ENCODE peak calls at places on chromosomes 13 and 19, in eight cellular contexts. One of them, this sample, is unnamed. For H3K36me3, the result is how much of the 10 kb centered on the place peaks cover.

GRCh38 chr13:79485014-79485441 is 4.1 kb downstream of the NDFIP2 start:
- DNase-seq in IMR-90: peak
- DNase-seq in psoas muscle: peak
- DNase-seq in heart left ventricle: no peak
- DNase-seq in GM23248: peak
- DNase-seq in mesendoderm: peak
- DNase-seq in GM12878: no peak
- DNase-seq in CD8-positive, alpha-beta T cell: no peak
- DNase-seq in this sample: no peak

GRCh38 chr19:29519146-29519545 is 6.6 kb upstream of the VSTM2B start:
- DNase-seq in mesendoderm: no peak
- DNase-seq in IMR-90: no peak
- DNase-seq in GM23248: no peak
- DNase-seq in psoas muscle: no peak
- DNase-seq in CD8-positive, alpha-beta T cell: no peak
- DNase-seq in heart left ventricle: peak
- DNase-seq in GM12878: no peak
- DNase-seq in this sample: no peak

GRCh38 chr19:15276620-15277019 is 44.4 kb upstream of the EPHX3 start:
- DNase-seq in heart left ventricle: no peak
- DNase-seq in CD8-positive, alpha-beta T cell: no peak
- DNase-seq in IMR-90: no peak
- DNase-seq in GM12878: no peak
- DNase-seq in mesendoderm: no peak
- DNase-seq in GM23248: no peak
- DNase-seq in psoas muscle: no peak
- DNase-seq in this sample: no peak

GRCh38 chr19:57192064-57192395 is 730 bp downstream of the ZNF264 start:
- DNase-seq in GM23248: peak
- DNase-seq in heart left ventricle: no peak
- DNase-seq in CD8-positive, alpha-beta T cell: no peak
- DNase-seq in IMR-90: peak
- DNase-seq in GM12878: no peak
- DNase-seq in mesendoderm: peak
- DNase-seq in psoas muscle: no peak
- DNase-seq in this sample: no peak

GRCh38 chr19:58557253-58558065 is 952 bp downstream of the UBE2M start:
- DNase-seq in IMR-90: no peak
- DNase-seq in psoas muscle: no peak
- DNase-seq in CD8-positive, alpha-beta T cell: no peak
- DNase-seq in GM12878: no peak
- DNase-seq in mesendoderm: no peak
- DNase-seq in GM23248: peak
- DNase-seq in heart left ventricle: no peak
- DNase-seq in this sample: no peak

GRCh38 chr19:38047048-38047435 is 140.0 kb downstream of the SIPA1L3 start:
- DNase-seq in GM23248: no peak
- DNase-seq in psoas muscle: no peak
- DNase-seq in IMR-90: no peak
- DNase-seq in heart left ventricle: no peak
- DNase-seq in mesendoderm: no peak
- DNase-seq in CD8-positive, alpha-beta T cell: no peak
- DNase-seq in GM12878: no peak
- DNase-seq in this sample: peak

GRCh38 chr19:58398545-58398944 is 3.1 kb downstream of the RNF225 start:
- DNase-seq in IMR-90: no peak
- DNase-seq in heart left ventricle: no peak
- DNase-seq in GM23248: no peak
- DNase-seq in CD8-positive, alpha-beta T cell: no peak
- DNase-seq in GM12878: no peak
- DNase-seq in psoas muscle: no peak
- DNase-seq in mesendoderm: no peak
- DNase-seq in this sample: no peak

GRCh38 chr13:47858042-47858677 is 142.9 kb downstream of the SUCLA2 start:
- DNase-seq in psoas muscle: no peak
- DNase-seq in GM23248: peak
- DNase-seq in IMR-90: no peak
- DNase-seq in CD8-positive, alpha-beta T cell: no peak
- DNase-seq in mesendoderm: no peak
- DNase-seq in GM12878: no peak
- DNase-seq in heart left ventricle: no peak
- DNase-seq in this sample: no peak

GRCh38 chr19:17549088-17549740 is 6.2 kb upstream of the COLGALT1 start:
- DNase-seq in GM12878: no peak
- DNase-seq in CD8-positive, alpha-beta T cell: no peak
- DNase-seq in IMR-90: no peak
- DNase-seq in psoas muscle: no peak
- DNase-seq in GM23248: no peak
- DNase-seq in heart left ventricle: no peak
- DNase-seq in mesendoderm: peak
- DNase-seq in this sample: no peak

GRCh38 chr13:84658881-84659661 is 776.8 kb upstream of the SLITRK1 start:
- DNase-seq in GM12878: no peak
- DNase-seq in heart left ventricle: no peak
- DNase-seq in mesendoderm: no peak
- DNase-seq in GM23248: peak
- DNase-seq in psoas muscle: no peak
- DNase-seq in IMR-90: peak
- DNase-seq in CD8-positive, alpha-beta T cell: no peak
- DNase-seq in this sample: no peak

GRCh38 chr13:40563350-40564125 is 102.9 kb downstream of the FOXO1 start:
- DNase-seq in heart left ventricle: no peak
- DNase-seq in IMR-90: no peak
- DNase-seq in GM12878: no peak
- DNase-seq in CD8-positive, alpha-beta T cell: no peak
- DNase-seq in mesendoderm: no peak
- DNase-seq in GM23248: no peak
- DNase-seq in psoas muscle: peak
- DNase-seq in this sample: no peak

GRCh38 chr13:65594255-65594654 is 1635.9 kb downstream of the PCDH9 start:
- DNase-seq in GM23248: peak
- DNase-seq in mesendoderm: no peak
- DNase-seq in psoas muscle: no peak
- DNase-seq in heart left ventricle: no peak
- DNase-seq in CD8-positive, alpha-beta T cell: no peak
- DNase-seq in GM12878: no peak
- DNase-seq in IMR-90: peak
- DNase-seq in this sample: no peak

GRCh38 chr19:30557212-30557611 is 185.0 kb downstream of the ZNF536 start:
- DNase-seq in IMR-90: no peak
- DNase-seq in GM12878: no peak
- DNase-seq in GM23248: no peak
- DNase-seq in psoas muscle: no peak
- DNase-seq in heart left ventricle: no peak
- DNase-seq in mesendoderm: no peak
- DNase-seq in CD8-positive, alpha-beta T cell: no peak
- DNase-seq in this sample: no peak

GRCh38 chr13:45456196-45456972 is 8.4 kb upstream of the COG3 start:
- DNase-seq in GM23248: peak
- DNase-seq in mesendoderm: no peak
- DNase-seq in GM12878: no peak
- DNase-seq in psoas muscle: no peak
- DNase-seq in IMR-90: peak
- DNase-seq in heart left ventricle: no peak
- DNase-seq in CD8-positive, alpha-beta T cell: no peak
- DNase-seq in this sample: no peak

GRCh38 chr19:44753932-44754742 is 5.6 kb downstream of the BCL3 start:
- DNase-seq in heart left ventricle: peak
- DNase-seq in IMR-90: peak
- DNase-seq in psoas muscle: peak
- DNase-seq in GM12878: no peak
- DNase-seq in CD8-positive, alpha-beta T cell: peak
- DNase-seq in GM23248: peak
- DNase-seq in mesendoderm: peak
- DNase-seq in this sample: peak

GRCh38 chr13:27036236-27036981 is 135.2 kb downstream of the USP12 start:
- DNase-seq in CD8-positive, alpha-beta T cell: no peak
- DNase-seq in psoas muscle: no peak
- DNase-seq in mesendoderm: peak
- DNase-seq in heart left ventricle: no peak
- DNase-seq in IMR-90: no peak
- DNase-seq in GM23248: peak
- DNase-seq in GM12878: no peak
- DNase-seq in this sample: no peak

GRCh38 chr19:33370783-33371182 is 2.7 kb upstream of the CEBPG start:
- DNase-seq in GM12878: no peak
- DNase-seq in heart left ventricle: no peak
- DNase-seq in IMR-90: no peak
- DNase-seq in psoas muscle: no peak
- DNase-seq in CD8-positive, alpha-beta T cell: no peak
- DNase-seq in GM23248: no peak
- DNase-seq in mesendoderm: no peak
- DNase-seq in this sample: no peak

GRCh38 chr13:49356224-49356623 is 87.6 kb downstream of the CAB39L start:
- DNase-seq in psoas muscle: no peak
- DNase-seq in IMR-90: peak
- DNase-seq in mesendoderm: no peak
- DNase-seq in CD8-positive, alpha-beta T cell: no peak
- DNase-seq in heart left ventricle: no peak
- DNase-seq in GM23248: peak
- DNase-seq in GM12878: no peak
- DNase-seq in this sample: no peak

GRCh38 chr19:7993560-7993959 is 11.9 kb downstream of the ELAVL1 start:
- DNase-seq in IMR-90: no peak
- DNase-seq in mesendoderm: no peak
- DNase-seq in GM23248: no peak
- DNase-seq in psoas muscle: no peak
- DNase-seq in heart left ventricle: no peak
- DNase-seq in CD8-positive, alpha-beta T cell: no peak
- DNase-seq in GM12878: no peak
- DNase-seq in this sample: no peak

GRCh38 chr19:49157445-49158224 is at the start of gene TRPM4:
- DNase-seq in CD8-positive, alpha-beta T cell: no peak
- DNase-seq in GM23248: peak
- DNase-seq in IMR-90: peak
- DNase-seq in GM12878: no peak
- DNase-seq in mesendoderm: peak
- DNase-seq in psoas muscle: peak
- DNase-seq in heart left ventricle: peak
- DNase-seq in this sample: no peak

DNA sequence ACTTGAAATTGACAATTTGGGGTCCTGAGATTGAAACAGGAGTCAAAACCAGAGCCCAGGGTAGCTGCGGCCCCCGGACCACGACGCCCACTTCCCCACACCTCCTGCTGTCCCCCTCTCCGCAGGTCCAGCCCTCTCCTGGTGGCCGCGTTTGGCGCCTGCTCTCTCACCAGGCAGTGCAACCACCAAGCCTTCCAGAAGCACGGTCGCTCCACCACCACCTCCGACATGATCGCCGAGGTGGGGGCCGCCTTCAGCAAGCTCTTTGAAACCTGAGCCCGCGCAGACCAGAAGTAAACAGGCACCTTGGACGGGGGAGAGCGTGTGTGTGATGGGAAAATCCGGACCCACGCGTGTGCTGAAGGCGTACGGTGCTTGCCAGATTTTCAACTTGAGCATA is 22.9 kb downstream of the NAXD start:
- DNase-seq in psoas muscle: no peak
- DNase-seq in heart left ventricle: no peak
- DNase-seq in GM23248: no peak
- DNase-seq in mesendoderm: no peak
- DNase-seq in GM12878: no peak
- DNase-seq in IMR-90: no peak
- DNase-seq in CD8-positive, alpha-beta T cell: no peak
- DNase-seq in this sample: no peak
- H3K36me3 ChIP-seq in psoas muscle: under half
- H3K36me3 ChIP-seq in heart left ventricle: under half
- H3K36me3 ChIP-seq in GM23248: half or more
- H3K36me3 ChIP-seq in mesendoderm: under half
- H3K36me3 ChIP-seq in GM12878: under half
- H3K36me3 ChIP-seq in IMR-90: half or more
- H3K36me3 ChIP-seq in CD8-positive, alpha-beta T cell: half or more
- H3K36me3 ChIP-seq in this sample: under half

GRCh38 chr19:2846180-2846935 is 5.1 kb downstream of the ZNF555 start:
- DNase-seq in GM12878: no peak
- DNase-seq in CD8-positive, alpha-beta T cell: no peak
- DNase-seq in IMR-90: no peak
- DNase-seq in mesendoderm: no peak
- DNase-seq in GM23248: no peak
- DNase-seq in psoas muscle: no peak
- DNase-seq in heart left ventricle: no peak
- DNase-seq in this sample: no peak
- H3K36me3 ChIP-seq in GM12878: under half
- H3K36me3 ChIP-seq in CD8-positive, alpha-beta T cell: under half
- H3K36me3 ChIP-seq in IMR-90: under half
- H3K36me3 ChIP-seq in mesendoderm: under half
- H3K36me3 ChIP-seq in GM23248: under half
- H3K36me3 ChIP-seq in psoas muscle: under half
- H3K36me3 ChIP-seq in heart left ventricle: under half
- H3K36me3 ChIP-seq in this sample: under half

DNA sequence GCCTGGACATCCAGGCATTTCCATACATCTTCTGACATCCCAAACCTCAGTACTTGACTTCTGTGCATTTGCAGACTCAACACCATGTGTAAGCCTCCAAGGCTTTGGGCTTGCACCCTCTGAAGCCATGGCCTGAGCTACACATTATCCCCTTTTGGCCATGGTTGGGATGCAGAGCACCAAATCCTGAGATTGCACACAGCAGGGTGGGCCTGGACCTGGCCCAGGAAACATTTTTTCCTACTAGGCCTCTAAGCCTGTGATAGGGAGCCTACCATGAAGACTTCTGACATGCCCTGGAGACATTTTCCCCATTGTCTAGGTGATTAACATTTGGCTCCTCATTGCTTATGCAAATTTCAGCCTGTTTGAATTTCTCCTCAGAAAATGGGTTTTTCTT is 853.4 kb upstream of the SPRY2 start:
- DNase-seq in heart left ventricle: no peak
- DNase-seq in psoas muscle: no peak
- DNase-seq in CD8-positive, alpha-beta T cell: no peak
- DNase-seq in GM23248: no peak
- DNase-seq in mesendoderm: peak
- DNase-seq in IMR-90: no peak
- DNase-seq in GM12878: no peak
- DNase-seq in this sample: no peak
- H3K36me3 ChIP-seq in heart left ventricle: under half
- H3K36me3 ChIP-seq in psoas muscle: under half
- H3K36me3 ChIP-seq in CD8-positive, alpha-beta T cell: under half
- H3K36me3 ChIP-seq in GM23248: under half
- H3K36me3 ChIP-seq in mesendoderm: under half
- H3K36me3 ChIP-seq in IMR-90: under half
- H3K36me3 ChIP-seq in GM12878: under half
- H3K36me3 ChIP-seq in this sample: under half

DNA sequence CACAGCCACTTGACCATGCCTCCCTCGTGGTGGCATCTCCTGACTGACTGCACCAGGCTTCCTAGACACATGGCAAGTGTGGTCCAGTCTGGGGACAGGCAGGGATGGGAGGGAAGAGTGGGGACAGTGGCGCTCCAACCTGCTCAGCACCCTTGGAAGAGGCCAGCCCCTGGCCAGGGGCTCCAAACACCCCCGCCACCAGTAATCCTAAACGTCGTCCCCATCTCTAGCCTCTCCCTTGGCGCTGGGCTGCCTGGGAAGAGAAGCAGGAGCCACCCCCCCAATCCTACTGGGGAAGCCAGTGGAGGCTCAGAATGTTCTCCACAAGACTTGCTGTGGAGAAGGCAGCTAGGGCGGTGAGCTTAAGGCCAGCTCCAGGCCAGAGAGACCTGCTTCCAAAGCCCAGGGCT is 2.7 kb downstream of the RPL36 start:
- DNase-seq in heart left ventricle: no peak
- DNase-seq in GM12878: no peak
- DNase-seq in mesendoderm: no peak
- DNase-seq in IMR-90: no peak
- DNase-seq in GM23248: peak
- DNase-seq in CD8-positive, alpha-beta T cell: no peak
- DNase-seq in psoas muscle: no peak
- DNase-seq in this sample: no peak
- H3K36me3 ChIP-seq in heart left ventricle: under half
- H3K36me3 ChIP-seq in GM12878: under half
- H3K36me3 ChIP-seq in mesendoderm: under half
- H3K36me3 ChIP-seq in IMR-90: half or more
- H3K36me3 ChIP-seq in GM23248: under half
- H3K36me3 ChIP-seq in CD8-positive, alpha-beta T cell: under half
- H3K36me3 ChIP-seq in psoas muscle: under half
- H3K36me3 ChIP-seq in this sample: half or more

This sample was measured in GM06990.